ENCODE peak calls at places on chromosomes 13 and 19, in six cellular contexts. R is head of caudate nucleus; Q is stimulated activated CD4-positive, alpha-beta T cell treated with anti-CD3 and anti-CD28 coated beads, Interleukin-2, amount 100 ng/mL, for 48 hours; E is activated T-cell treated with anti-CD3 and anti-CD28 coated beads, Interleukin-2, amount 50 U/mL, for 1 hour; Y is nephron progenitor cell; I is LNCaP clone FGC. P is an unnamed sample.

GRCh38 chr19:570315-570714 is 2.1 kb upstream of the BSG start:
- DNase-seq in R (no peak), Q (no peak), E (peak; percentile 20), Y (no peak), I (no peak), P (no peak)

GRCh38 chr19:35907377-35907745 is 734 bp downstream of the TYROBP start:
- DNase-seq in R (no peak), Q (no peak), E (no peak), Y (peak; percentile 50), I (no peak), P (no peak)

GRCh38 chr13:111203742-111204386 is 88.8 kb downstream of the ARHGEF7 start:
- DNase-seq in R (no peak), Q (no peak), E (no peak), Y (no peak), I (no peak), P (no peak)

GRCh38 chr13:29865934-29866333 is 15.5 kb upstream of the UBL3 start:
- DNase-seq in R (no peak), Q (no peak), E (no peak), Y (no peak), I (no peak), P (no peak)

GRCh38 chr13:74040200-74040599 is 94.0 kb downstream of the KLF12 start:
- DNase-seq in R (no peak), Q (no peak), E (peak; percentile 36), Y (peak; percentile 57), I (no peak), P (peak; percentile 32)

GRCh38 chr13:64158910-64159309 is 2743.3 kb upstream of the PCDH20 start:
- DNase-seq in R (no peak), Q (no peak), E (no peak), Y (no peak), I (no peak), P (peak; percentile 82)

GRCh38 chr13:31045621-31046081 is 113.2 kb downstream of the TEX26 start:
- DNase-seq in R (no peak), Q (peak; percentile 63), E (peak; percentile 67), Y (no peak), I (no peak), P (peak; percentile 95)

GRCh38 chr13:84207509-84207908 is 325.2 kb upstream of the SLITRK1 start:
- DNase-seq in R (no peak), Q (no peak), E (no peak), Y (no peak), I (no peak), P (no peak)

GRCh38 chr13:49652691-49653305 is 24.5 kb downstream of the ARL11 start:
- DNase-seq in R (no peak), Q (no peak), E (no peak), Y (peak; percentile 45), I (peak; percentile 23), P (peak; percentile 52)

GRCh38 chr19:1079566-1080111 is 12.7 kb downstream of the ARHGAP45 start:
- DNase-seq in R (no peak), Q (peak; percentile 64), E (peak; percentile 69), Y (no peak), I (no peak), P (no peak)